ENCODE peak calls at places on chromosomes 12 and 14, in nine cellular contexts. M, R, E, Y, C, K, H, X and I are unnamed samples.

GRCh38 chr14:19754172-19754571 is 10.8 kb downstream of the OR4Q3 start:
- DNase-seq in X (no peak), K (no peak), Y (no peak), C (no peak), R (no peak), H (no peak), E (no peak), M (no peak), I (no peak)

GRCh38 chr12:49478949-49479664 is 59.7 kb upstream of the KCNH3 start:
- DNase-seq in C (no peak), R (peak; percentile 15), H (no peak), Y (no peak), E (no peak), K (no peak), X (no peak), M (no peak), I (no peak)

GRCh38 chr14:99215277-99215676 is 56.7 kb downstream of the BCL11B start:
- DNase-seq in E (no peak), Y (no peak), R (no peak), H (no peak), M (peak; percentile 58), K (no peak), C (no peak), X (peak; percentile 74), I (no peak)

GRCh38 chr12:124492879-124493808 is 74.3 kb downstream of the NCOR2 start:
- DNase-seq in M (no peak), H (no peak), Y (no peak), E (no peak), C (no peak), K (no peak), X (no peak), R (no peak), I (no peak)

GRCh38 chr12:116524964-116525379 is 34.2 kb upstream of the MAP1LC3B2 start:
- DNase-seq in C (peak; percentile 60), R (peak; percentile 83), E (no peak), M (peak; percentile 49), X (no peak), Y (peak; percentile 88), H (no peak), K (no peak), I (no peak)

GRCh38 chr14:98290596-98290995 is 981.4 kb downstream of the BCL11B start:
- DNase-seq in H (no peak), C (no peak), Y (peak; percentile 41), E (no peak), X (no peak), M (peak; percentile 0), K (no peak), R (no peak), I (no peak)

GRCh38 chr14:76917158-76917596 is 91.0 kb downstream of the LRRC74A start:
- DNase-seq in Y (peak; percentile 85), H (peak; percentile 28), M (peak; percentile 85), C (peak; percentile 86), R (peak; percentile 96), K (peak; percentile 67), E (peak; percentile 81), X (peak; percentile 73), I (no peak)

GRCh38 chr12:89129471-89129870 is 222.8 kb downstream of the DUSP6 start:
- DNase-seq in E (no peak), M (no peak), K (no peak), Y (no peak), X (no peak), H (no peak), R (no peak), C (no peak), I (peak; percentile 66)

DNA sequence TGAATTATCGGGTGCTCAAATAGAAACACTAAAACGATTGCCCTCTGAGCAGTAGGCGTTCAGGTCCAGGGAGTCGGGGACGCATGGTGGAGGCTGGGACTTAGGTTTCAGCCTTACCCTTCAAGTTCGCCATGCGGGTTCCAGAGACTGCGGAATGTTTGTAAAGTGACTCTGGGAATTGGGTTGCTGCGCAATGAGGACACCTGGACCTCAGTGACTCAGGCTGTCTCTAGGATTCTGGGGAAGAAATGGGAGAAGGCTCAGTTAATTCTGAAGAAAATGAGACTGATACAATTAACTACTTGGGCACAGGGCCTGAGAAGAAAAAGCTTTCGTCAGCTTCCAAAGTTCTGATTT is 1.1 kb downstream of the LGALS3 start:
- DNase-seq in C (no peak), X (no peak), Y (peak; percentile 97), E (no peak), K (no peak), R (peak; percentile 75), H (no peak), M (peak; percentile 75), I (no peak)
- TF ChIP-seq EZH2phosphoT487 in C (no peak), X (no peak), Y (no peak), E (no peak), K (no peak), R (no peak), H (no peak), M (no peak), I (no peak)

DNA sequence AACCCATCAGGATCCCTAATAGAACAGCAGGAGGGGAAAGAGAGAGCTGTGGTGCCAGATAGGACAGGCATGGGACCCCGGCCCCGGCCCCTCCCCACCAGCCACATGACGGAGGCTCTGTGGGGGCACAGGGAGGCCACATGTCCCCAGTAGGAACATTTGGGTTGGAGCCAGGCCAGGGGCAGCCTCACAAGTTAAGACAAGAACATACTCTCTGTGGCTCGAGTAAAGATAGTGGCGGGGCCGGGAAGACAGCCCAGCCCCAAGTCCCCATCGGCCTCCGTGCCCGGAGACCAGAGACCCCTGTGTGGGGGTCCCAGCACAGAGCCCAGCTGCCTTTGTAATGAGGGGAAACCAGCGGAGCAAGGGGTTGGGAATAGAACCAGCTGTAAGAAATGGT is 78.6 kb upstream of the GALNT9 start:
- DNase-seq in X (no peak), R (no peak), K (no peak), C (no peak), Y (no peak), E (no peak), H (no peak), M (no peak), I (no peak)
- TF ChIP-seq EZH2phosphoT487 in X (no peak), R (no peak), K (no peak), C (no peak), Y (no peak), E (no peak), H (no peak), M (no peak), I (no peak)

DNA sequence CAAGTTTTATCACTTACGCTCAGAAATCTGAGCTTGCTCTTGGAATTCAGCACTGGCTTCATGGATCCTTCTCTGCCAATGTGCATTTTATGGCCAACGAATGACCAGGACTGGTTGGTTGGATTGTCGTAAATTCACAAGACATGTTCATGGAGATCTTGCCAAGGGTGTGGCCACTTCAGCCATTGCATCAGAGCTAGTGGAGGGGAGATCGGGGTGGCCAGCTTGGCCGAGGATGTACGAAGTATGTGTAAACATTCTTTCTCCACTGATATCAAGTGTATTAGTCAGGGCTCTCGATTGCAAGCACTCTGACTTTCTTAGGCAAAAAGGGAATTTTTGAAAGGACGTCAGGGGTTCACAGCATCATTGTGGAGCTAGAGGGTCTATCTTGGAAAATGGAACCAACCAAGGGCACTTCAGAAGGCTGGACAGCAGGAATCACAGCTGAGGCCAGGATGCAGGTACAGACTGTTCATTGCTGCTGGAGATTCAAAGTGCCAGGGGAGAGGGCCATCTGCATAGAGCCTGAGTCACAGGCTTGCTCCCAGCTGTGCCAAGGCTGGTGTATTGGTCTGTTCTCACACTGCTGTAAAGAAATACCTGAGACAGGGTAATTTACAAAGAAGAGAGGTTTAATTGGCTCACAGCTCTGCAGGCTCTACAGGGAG is 32.9 kb upstream of the ADGRD1 start:
- DNase-seq in K (no peak), R (no peak), C (no peak), M (peak; percentile 90), Y (no peak), X (peak; percentile 59), E (no peak), H (no peak), I (no peak)
- TF ChIP-seq EZH2phosphoT487 in K (no peak), R (no peak), C (no peak), M (no peak), Y (no peak), X (no peak), E (no peak), H (no peak), I (no peak)

DNA sequence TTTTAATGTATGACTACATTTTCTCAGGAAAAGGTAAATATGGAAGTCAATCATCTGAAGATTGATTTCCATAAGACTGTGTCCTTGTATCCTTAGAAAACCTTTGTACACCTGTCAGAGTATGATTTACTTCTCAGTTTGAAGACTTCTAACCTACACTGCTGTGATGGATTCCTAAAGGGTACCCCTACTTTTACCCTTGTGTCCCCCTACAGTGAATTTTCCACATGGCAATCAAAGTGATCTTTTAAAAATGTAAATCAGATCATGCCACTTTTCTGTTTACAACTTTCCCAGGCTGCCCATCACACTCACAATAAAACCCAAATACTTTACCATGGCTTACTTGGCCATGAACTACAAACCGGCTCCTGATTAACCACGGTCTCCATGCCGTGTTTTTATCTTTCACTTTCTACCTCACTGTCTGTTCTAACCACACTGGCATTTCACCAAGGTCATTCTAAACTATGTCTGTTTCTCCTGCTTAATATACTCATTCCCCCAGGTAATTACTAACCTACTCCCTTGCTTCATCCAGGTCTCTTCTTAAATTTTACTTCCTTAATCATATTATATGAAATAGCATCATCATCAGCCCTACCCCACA is 8.1 kb downstream of the DNAI7 start:
- DNase-seq in E (no peak), H (no peak), K (no peak), X (no peak), R (no peak), C (no peak), M (no peak), Y (no peak), I (peak; percentile 74)
- TF ChIP-seq EZH2phosphoT487 in E (no peak), H (no peak), K (no peak), X (no peak), R (no peak), C (no peak), M (no peak), Y (no peak), I (no peak)

GRCh38 chr14:92929689-92930608 is 7.0 kb downstream of the CHGA start:
- DNase-seq in X (no peak), Y (no peak), H (no peak), M (no peak), R (no peak), K (no peak), E (no peak), C (no peak), I (no peak)
- TF ChIP-seq EZH2phosphoT487 in X (no peak), Y (no peak), H (no peak), M (no peak), R (no peak), K (no peak), E (no peak), C (no peak), I (no peak)

GRCh38 chr14:100872641-100873071 is 30.9 kb downstream of the RTL1 start:
- DNase-seq in E (no peak), R (no peak), M (no peak), X (no peak), H (no peak), C (no peak), K (no peak), Y (no peak), I (no peak)
- TF ChIP-seq EZH2phosphoT487 in E (no peak), R (no peak), M (no peak), X (no peak), H (no peak), C (no peak), K (no peak), Y (no peak), I (no peak)

GRCh38 chr14:31024042-31024480 is 1.4 kb upstream of the AP4S1 start:
- DNase-seq in K (no peak), E (no peak), M (peak; percentile 13), X (no peak), R (no peak), H (no peak), Y (no peak), C (no peak), I (no peak)
- TF ChIP-seq EZH2phosphoT487 in K (no peak), E (no peak), M (no peak), X (no peak), R (no peak), H (no peak), Y (no peak), C (no peak), I (no peak)

GRCh38 chr12:70919597-70920035 is 922 bp downstream of the PTPRR start:
- DNase-seq in M (peak; percentile 42), C (peak; percentile 76), K (peak; percentile 48), X (peak; percentile 23), H (no peak), E (no peak), R (peak; percentile 84), Y (no peak), I (no peak)
- TF ChIP-seq EZH2phosphoT487 in M (no peak), C (no peak), K (no peak), X (no peak), H (no peak), E (no peak), R (no peak), Y (no peak), I (no peak)